ENCODE peak calls at places on chromosomes 13 and 19, in five cellular contexts. V is chondrocyte; P is H7; U is stimulated activated CD4-positive, alpha-beta T cell treated with anti-CD3 and anti-CD28 coated beads, TNF-alpha, amount 100 ng/mL, for 24 hours; T is aorta. B is an unnamed sample.

GRCh38 chr13:74251778-74252519 is 117.7 kb upstream of the KLF12 start:
- DNase-seq in P (no peak), V (no peak), U (no peak), T (no peak), B (peak; percentile 95)

GRCh38 chr19:55304279-55304978 is 20.6 kb downstream of the BRSK1 start:
- DNase-seq in P (peak; percentile 92), U (peak; percentile 23), V (no peak), T (peak; percentile 60), B (peak; percentile 56)

GRCh38 chr13:80486407-80486806 is 145.5 kb upstream of the SPRY2 start:
- DNase-seq in U (no peak), V (no peak), T (no peak), P (no peak), B (no peak)

GRCh38 chr13:110057052-110057451 is 249.9 kb downstream of the COL4A1 start:
- DNase-seq in U (no peak), V (no peak), T (peak; percentile 62), P (no peak), B (no peak)

GRCh38 chr13:98033277-98034247 is 80.1 kb downstream of the IPO5 start:
- DNase-seq in P (peak; percentile 50), T (no peak), V (no peak), U (no peak), B (peak; percentile 74)

GRCh38 chr19:38739440-38740251 is 4.6 kb downstream of the CAPN12 start:
- DNase-seq in P (peak; percentile 26), U (no peak), T (peak; percentile 21), V (peak; percentile 93), B (no peak)

GRCh38 chr13:67438465-67438864 is 208.3 kb upstream of the PCDH9 start:
- DNase-seq in U (no peak), V (no peak), P (peak; percentile 2), T (no peak), B (peak; percentile 70)

GRCh38 chr19:294341-294818 is 3.2 kb upstream of the PLPP2 start:
- DNase-seq in T (no peak), U (no peak), V (peak; percentile 83), P (peak; percentile 78), B (peak; percentile 45)

GRCh38 chr13:37429976-37430375 is 168.6 kb downstream of the POSTN start:
- DNase-seq in U (no peak), P (no peak), V (no peak), T (no peak), B (no peak)

GRCh38 chr19:43616954-43617353 is 2.5 kb downstream of the ZNF428 start:
- DNase-seq in U (no peak), V (no peak), P (no peak), T (no peak), B (no peak)

GRCh38 chr19:46181386-46181774 is 33.3 kb downstream of the IGFL2 start:
- DNase-seq in U (peak; percentile 36), P (peak; percentile 9), V (no peak), T (no peak), B (no peak)

GRCh38 chr13:36353001-36353400 is 6.8 kb upstream of the SPART start:
- DNase-seq in T (no peak), P (no peak), U (no peak), V (no peak), B (peak; percentile 2)

B was measured in NCI-H69.